ENCODE peak calls at places on chromosomes 4 and X, in nine cellular contexts. One of them, this sample, is unnamed.

GRCh38 chr4:92198711-92199110 is 105.1 kb upstream of the GRID2 start:
- DNase-seq in MG63: no peak
- DNase-seq in AG09309: no peak
- DNase-seq in GM23338: no peak
- DNase-seq in WERI-Rb-1: no peak
- DNase-seq in endothelial cell of umbilical vein: no peak
- DNase-seq in AG04450: peak
- DNase-seq in kidney glomerular epithelial cell: no peak
- DNase-seq in fibroblast of pulmonary artery: peak
- DNase-seq in this sample: no peak

GRCh38 chr4:118270492-118270891 is 82.3 kb downstream of the PRSS12 start:
- DNase-seq in AG04450: no peak
- DNase-seq in MG63: no peak
- DNase-seq in fibroblast of pulmonary artery: peak
- DNase-seq in endothelial cell of umbilical vein: peak
- DNase-seq in GM23338: peak
- DNase-seq in WERI-Rb-1: no peak
- DNase-seq in AG09309: no peak
- DNase-seq in kidney glomerular epithelial cell: peak
- DNase-seq in this sample: peak

GRCh38 chrX:8607326-8607725 is 124.6 kb downstream of the ANOS1 start:
- DNase-seq in fibroblast of pulmonary artery: peak
- DNase-seq in WERI-Rb-1: no peak
- DNase-seq in kidney glomerular epithelial cell: peak
- DNase-seq in MG63: no peak
- DNase-seq in AG04450: no peak
- DNase-seq in endothelial cell of umbilical vein: peak
- DNase-seq in AG09309: no peak
- DNase-seq in GM23338: no peak
- DNase-seq in this sample: peak

GRCh38 chr4:121140712-121141111 is 23.4 kb downstream of the TNIP3 start:
- DNase-seq in AG04450: no peak
- DNase-seq in MG63: no peak
- DNase-seq in WERI-Rb-1: no peak
- DNase-seq in kidney glomerular epithelial cell: no peak
- DNase-seq in endothelial cell of umbilical vein: no peak
- DNase-seq in fibroblast of pulmonary artery: peak
- DNase-seq in AG09309: peak
- DNase-seq in GM23338: no peak
- DNase-seq in this sample: no peak

GRCh38 chr4:1735215-1735614 is 13.9 kb downstream of the TACC3 start:
- DNase-seq in WERI-Rb-1: no peak
- DNase-seq in GM23338: no peak
- DNase-seq in endothelial cell of umbilical vein: no peak
- DNase-seq in kidney glomerular epithelial cell: no peak
- DNase-seq in fibroblast of pulmonary artery: no peak
- DNase-seq in MG63: no peak
- DNase-seq in AG09309: no peak
- DNase-seq in AG04450: no peak
- DNase-seq in this sample: no peak

GRCh38 chrX:40474205-40474626 is 106.6 kb upstream of the ATP6AP2 start:
- DNase-seq in fibroblast of pulmonary artery: peak
- DNase-seq in kidney glomerular epithelial cell: peak
- DNase-seq in MG63: peak
- DNase-seq in AG09309: no peak
- DNase-seq in AG04450: no peak
- DNase-seq in endothelial cell of umbilical vein: no peak
- DNase-seq in GM23338: peak
- DNase-seq in WERI-Rb-1: peak
- DNase-seq in this sample: peak

GRCh38 chrX:39002466-39002865 is 201.2 kb downstream of the MID1IP1 start:
- DNase-seq in endothelial cell of umbilical vein: no peak
- DNase-seq in GM23338: no peak
- DNase-seq in kidney glomerular epithelial cell: no peak
- DNase-seq in fibroblast of pulmonary artery: no peak
- DNase-seq in WERI-Rb-1: no peak
- DNase-seq in AG04450: no peak
- DNase-seq in AG09309: no peak
- DNase-seq in MG63: no peak
- DNase-seq in this sample: no peak

GRCh38 chr4:146194212-146194611 is 18.7 kb downstream of the LSM6 start:
- DNase-seq in MG63: no peak
- DNase-seq in fibroblast of pulmonary artery: no peak
- DNase-seq in GM23338: no peak
- DNase-seq in WERI-Rb-1: no peak
- DNase-seq in AG09309: no peak
- DNase-seq in endothelial cell of umbilical vein: no peak
- DNase-seq in AG04450: no peak
- DNase-seq in kidney glomerular epithelial cell: no peak
- DNase-seq in this sample: no peak

GRCh38 chr4:123846627-123847026 is 450.0 kb downstream of the SPRY1 start:
- DNase-seq in fibroblast of pulmonary artery: no peak
- DNase-seq in MG63: no peak
- DNase-seq in AG04450: no peak
- DNase-seq in AG09309: no peak
- DNase-seq in kidney glomerular epithelial cell: no peak
- DNase-seq in WERI-Rb-1: no peak
- DNase-seq in endothelial cell of umbilical vein: no peak
- DNase-seq in GM23338: no peak
- DNase-seq in this sample: no peak

GRCh38 chrX:150731795-150732194 is 38.6 kb downstream of the MTMR1 start:
- DNase-seq in endothelial cell of umbilical vein: no peak
- DNase-seq in WERI-Rb-1: no peak
- DNase-seq in MG63: peak
- DNase-seq in AG09309: peak
- DNase-seq in GM23338: no peak
- DNase-seq in fibroblast of pulmonary artery: peak
- DNase-seq in AG04450: peak
- DNase-seq in kidney glomerular epithelial cell: peak
- DNase-seq in this sample: no peak

GRCh38 chr4:2832309-2832980 is 11.2 kb upstream of the ADD1 start:
- DNase-seq in fibroblast of pulmonary artery: no peak
- DNase-seq in kidney glomerular epithelial cell: no peak
- DNase-seq in WERI-Rb-1: peak
- DNase-seq in endothelial cell of umbilical vein: no peak
- DNase-seq in GM23338: no peak
- DNase-seq in AG04450: no peak
- DNase-seq in MG63: no peak
- DNase-seq in AG09309: no peak
- DNase-seq in this sample: no peak

GRCh38 chr4:4386736-4387392 is at the start of gene NSG1:
- DNase-seq in endothelial cell of umbilical vein: no peak
- DNase-seq in AG09309: no peak
- DNase-seq in kidney glomerular epithelial cell: no peak
- DNase-seq in GM23338: peak
- DNase-seq in fibroblast of pulmonary artery: peak
- DNase-seq in AG04450: no peak
- DNase-seq in MG63: peak
- DNase-seq in WERI-Rb-1: no peak
- DNase-seq in this sample: peak

GRCh38 chr4:178745203-178745602 is 1303.0 kb upstream of the AGA start:
- DNase-seq in MG63: no peak
- DNase-seq in kidney glomerular epithelial cell: no peak
- DNase-seq in AG04450: no peak
- DNase-seq in GM23338: no peak
- DNase-seq in AG09309: no peak
- DNase-seq in endothelial cell of umbilical vein: no peak
- DNase-seq in WERI-Rb-1: no peak
- DNase-seq in fibroblast of pulmonary artery: no peak
- DNase-seq in this sample: no peak

GRCh38 chr4:138948918-138949317 is 66.7 kb upstream of the NOCT start:
- DNase-seq in GM23338: no peak
- DNase-seq in kidney glomerular epithelial cell: no peak
- DNase-seq in AG09309: no peak
- DNase-seq in MG63: no peak
- DNase-seq in AG04450: no peak
- DNase-seq in endothelial cell of umbilical vein: no peak
- DNase-seq in WERI-Rb-1: no peak
- DNase-seq in fibroblast of pulmonary artery: no peak
- DNase-seq in this sample: no peak

GRCh38 chr4:187270154-187270553 is 546.5 kb upstream of the FAT1 start:
- DNase-seq in AG04450: no peak
- DNase-seq in kidney glomerular epithelial cell: no peak
- DNase-seq in fibroblast of pulmonary artery: no peak
- DNase-seq in MG63: no peak
- DNase-seq in AG09309: no peak
- DNase-seq in endothelial cell of umbilical vein: no peak
- DNase-seq in GM23338: no peak
- DNase-seq in WERI-Rb-1: no peak
- DNase-seq in this sample: no peak

GRCh38 chrX:153782324-153782723 is 1.5 kb downstream of the SRPK3 start:
- DNase-seq in AG04450: no peak
- DNase-seq in WERI-Rb-1: peak
- DNase-seq in fibroblast of pulmonary artery: no peak
- DNase-seq in kidney glomerular epithelial cell: no peak
- DNase-seq in MG63: no peak
- DNase-seq in GM23338: peak
- DNase-seq in AG09309: no peak
- DNase-seq in endothelial cell of umbilical vein: no peak
- DNase-seq in this sample: no peak